ENCODE peak calls at places on chromosomes 4 and X, in six cellular contexts. V is GM23248, U is left lung, B is lower lobe of right lung, P is upper lobe of right lung, Y is MM.1S. Z is an unnamed sample. For H3K27me3 and H3K36me3, the result is how much of the 10 kb centered on the place peaks cover.

GRCh38 chr4:8225704-8226443 is 26.8 kb downstream of the SH3TC1 start:
- DNase-seq in B (no peak), V (no peak), Y (no peak), P (no peak), U (no peak), Z (no peak)

GRCh38 chr4:158861766-158862165 is 92.9 kb downstream of the FNIP2 start:
- DNase-seq in Y (no peak), B (no peak), V (no peak), U (no peak), P (no peak), Z (no peak)

GRCh38 chrX:96770315-96770714 is 85.7 kb downstream of the DIAPH2 start:
- DNase-seq in B (no peak), P (no peak), V (peak), Y (peak), U (no peak), Z (no peak)

GRCh38 chrX:39645059-39645895 is 452.5 kb downstream of the BCOR start:
- DNase-seq in V (peak), U (peak), B (peak), P (no peak), Y (no peak), Z (peak)

GRCh38 chr4:16227462-16227868 is 1.2 kb upstream of the TAPT1 start:
- DNase-seq in B (peak), V (peak), U (peak), P (peak), Y (peak), Z (no peak)

GRCh38 chr4:85092536-85092935 is 126.0 kb upstream of the WDFY3 start:
- DNase-seq in B (no peak), Y (no peak), U (no peak), V (no peak), P (no peak), Z (no peak)

GRCh38 chrX:6203462-6204215 is 25.0 kb downstream of the NLGN4X start:
- DNase-seq in Y (peak), V (no peak), U (no peak), B (no peak), P (no peak), Z (no peak)

GRCh38 chr4:151624606-151625565 is 135.9 kb downstream of the GATB start:
- DNase-seq in U (no peak), Y (no peak), B (no peak), P (peak), V (peak), Z (no peak)

GRCh38 chrX:153648358-153649177 is 1.6 kb downstream of the DUSP9 start:
- DNase-seq in U (peak), Y (no peak), P (no peak), V (no peak), B (peak), Z (no peak)

GRCh38 chr4:86271057-86271456 is 88.8 kb downstream of the MAPK10 start:
- DNase-seq in Y (no peak), V (no peak), U (no peak), B (no peak), P (no peak), Z (no peak)

GRCh38 chr4:152454398-152455011 is 81.4 kb downstream of the FBXW7 start:
- DNase-seq in B (no peak), U (no peak), Y (peak), P (no peak), V (peak), Z (no peak)

GRCh38 chr4:89860971-89861370 is 24.0 kb upstream of the SNCA start:
- DNase-seq in Y (no peak), V (no peak), U (no peak), P (no peak), B (no peak), Z (no peak)

GRCh38 chr4:125481334-125481733 is 166.6 kb downstream of the FAT4 start:
- DNase-seq in V (no peak), U (no peak), Y (no peak), P (no peak), B (no peak), Z (no peak)

GRCh38 chr4:27154706-27155105 is 294.1 kb downstream of the STIM2 start:
- DNase-seq in P (no peak), V (peak), B (no peak), U (no peak), Y (no peak), Z (no peak)

GRCh38 chr4:115292320-115293092 is 179.1 kb upstream of the NDST4 start:
- DNase-seq in Y (no peak), U (no peak), V (no peak), P (no peak), B (no peak), Z (no peak)

GRCh38 chr4:141350122-141350904 is 129.6 kb downstream of the ZNF330 start:
- DNase-seq in P (peak), B (no peak), U (no peak), V (peak), Y (no peak), Z (peak)

GRCh38 chr4:152679414-152680281 is at the start of gene TMEM154:
- DNase-seq in B (peak), U (peak), P (peak), Y (peak), V (peak), Z (peak)

GRCh38 chr4:25915359-25915716 is 1.3 kb downstream of the SMIM20 start:
- DNase-seq in V (no peak), U (no peak), Y (no peak), P (no peak), B (no peak), Z (no peak)

GRCh38 chr4:177246636-177247584 is 62.8 kb upstream of the NEIL3 start:
- DNase-seq in U (no peak), V (peak), Y (no peak), P (no peak), B (no peak), Z (no peak)

GRCh38 chr4:163566257-163566656 is 71.8 kb downstream of the TMA16 start:
- DNase-seq in Y (no peak), U (no peak), V (no peak), B (no peak), P (no peak), Z (no peak)

GRCh38 chr4:152713951-152714705 is 34.3 kb upstream of the TMEM154 start:
- DNase-seq in V (no peak), P (no peak), Y (no peak), U (no peak), B (no peak), Z (no peak)

GRCh38 chrX:13215729-13216128 is 104.1 kb downstream of the ATXN3L start:
- DNase-seq in V (peak), Y (no peak), U (no peak), P (no peak), B (no peak), Z (no peak)

GRCh38 chr4:28287837-28288236 is 1427.2 kb downstream of the STIM2 start:
- DNase-seq in U (no peak), Y (no peak), B (no peak), P (no peak), V (peak), Z (peak)

GRCh38 chr4:5203309-5203708 is 152.0 kb downstream of the STK32B start:
- DNase-seq in U (no peak), Y (no peak), V (peak), P (no peak), B (no peak), Z (no peak)

GRCh38 chr4:128521634-128522253 is 234.1 kb upstream of the PGRMC2 start:
- DNase-seq in B (no peak), Y (no peak), V (peak), U (no peak), P (no peak), Z (no peak)

GRCh38 chr4:104064650-104065577 is 345.1 kb upstream of the TACR3 start:
- DNase-seq in Y (peak), U (peak), V (peak), B (peak), P (peak), Z (peak)

GRCh38 chr4:182560358-182560757 is 317.2 kb downstream of the TENM3 start:
- DNase-seq in V (no peak), Y (no peak), B (no peak), U (no peak), P (no peak), Z (no peak)

GRCh38 chr4:4787421-4787820 is 72.0 kb upstream of the MSX1 start:
- DNase-seq in U (no peak), B (no peak), V (no peak), P (no peak), Y (no peak), Z (no peak)

GRCh38 chr4:11954093-11954492 is 525.4 kb upstream of the HS3ST1 start:
- DNase-seq in U (no peak), B (no peak), V (peak), P (no peak), Y (peak), Z (peak)

GRCh38 chr4:88705805-88706518 is 8.3 kb upstream of the NAP1L5 start:
- DNase-seq in B (no peak), Y (no peak), V (peak), P (no peak), U (no peak), Z (no peak)

DNA sequence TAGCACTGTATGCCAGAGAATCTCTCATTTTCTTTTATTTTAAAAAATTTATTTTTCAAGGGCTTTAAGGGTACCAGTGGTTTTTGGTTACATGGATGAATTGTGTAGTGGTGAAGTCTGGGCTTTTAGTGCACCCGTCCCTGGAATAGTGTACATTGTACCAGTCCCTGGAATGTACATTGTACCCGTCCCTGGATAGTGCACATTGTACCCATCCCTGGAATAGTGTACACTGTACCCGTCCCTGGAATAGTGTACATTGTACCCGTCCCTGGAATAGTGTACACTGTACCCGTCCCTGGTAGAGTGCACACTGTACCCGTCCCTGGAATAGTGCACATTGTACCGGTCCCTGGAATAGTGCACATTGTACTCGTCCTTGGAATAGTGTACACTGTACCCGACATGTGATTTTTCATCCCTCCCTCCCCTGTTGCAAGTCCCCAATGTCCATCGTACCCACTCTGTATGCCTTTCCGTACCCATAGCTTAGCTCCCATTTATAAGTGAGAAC is 56.1 kb upstream of the HELT start:
- DNase-seq in P (no peak), Y (no peak), V (no peak), B (no peak), U (no peak), Z (no peak)
- H3K27me3 ChIP-seq in P (under half), Y (under half), V (under half), B (under half), U (under half), Z (under half)

GRCh38 chr4:1048781-1049590 is 37.6 kb downstream of the FGFRL1 start:
- DNase-seq in U (peak), Y (no peak), V (no peak), P (peak), B (peak), Z (no peak)

GRCh38 chr4:1045193-1045594 is 33.8 kb downstream of the FGFRL1 start:
- DNase-seq in Y (no peak), B (peak), P (peak), V (no peak), U (peak), Z (no peak)

GRCh38 chr4:1045595-1046201 is 34.3 kb downstream of the FGFRL1 start:
- DNase-seq in Y (no peak), V (no peak), U (peak), P (no peak), B (peak), Z (no peak)

GRCh38 chr4:1047976-1048780 is 36.8 kb downstream of the FGFRL1 start:
- DNase-seq in P (peak), B (peak), Y (no peak), V (no peak), U (peak), Z (no peak)

GRCh38 chr4:1047106-1047975 is 35.9 kb downstream of the FGFRL1 start:
- DNase-seq in V (no peak), B (peak), P (peak), U (peak), Y (no peak), Z (no peak)
- H3K4me3 ChIP-seq in V (peak), B (peak), P (peak), U (no peak), Y (peak), Z (no peak)

GRCh38 chrX:53594354-53594753 is 92.2 kb downstream of the HUWE1 start:
- DNase-seq in U (no peak), V (peak), B (no peak), Y (no peak), P (no peak), Z (no peak)

GRCh38 chrX:53598169-53598568 is 88.3 kb downstream of the HUWE1 start:
- DNase-seq in P (no peak), Y (no peak), V (no peak), B (no peak), U (no peak), Z (no peak)

GRCh38 chrX:53599781-53600396 is 86.6 kb downstream of the HUWE1 start:
- DNase-seq in B (no peak), Y (no peak), V (no peak), U (no peak), P (no peak), Z (no peak)

DNA sequence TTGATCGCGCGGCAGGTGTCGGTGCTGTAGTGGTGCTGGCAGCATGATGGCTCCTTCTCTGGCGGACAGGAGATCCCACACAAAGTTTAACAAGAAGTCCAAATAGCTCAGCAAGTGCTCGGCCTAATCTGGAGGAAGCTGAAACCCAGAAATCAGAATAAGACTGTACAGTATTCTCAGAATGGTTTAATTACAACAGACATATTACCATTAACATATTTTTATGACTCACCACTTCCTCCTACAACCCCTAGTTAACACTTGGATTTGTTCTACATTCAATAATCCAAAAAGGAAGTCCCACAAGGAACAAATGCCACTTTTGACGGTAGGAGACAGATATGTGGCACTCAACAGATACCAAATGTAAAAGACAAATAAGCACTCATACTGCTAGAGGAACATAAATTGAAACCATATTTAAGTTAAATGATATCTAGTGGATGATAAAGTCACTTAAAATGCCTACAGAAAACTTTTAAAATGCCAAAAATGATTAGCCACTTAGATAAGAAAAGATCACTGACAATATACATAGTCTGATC is 91.2 kb downstream of the HUWE1 start:
- DNase-seq in U (no peak), B (no peak), P (no peak), Y (no peak), V (peak), Z (no peak)
- H3K36me3 ChIP-seq in U (under half), B (half or more), P (half or more), Y (under half), V (under half), Z (half or more)

DNA sequence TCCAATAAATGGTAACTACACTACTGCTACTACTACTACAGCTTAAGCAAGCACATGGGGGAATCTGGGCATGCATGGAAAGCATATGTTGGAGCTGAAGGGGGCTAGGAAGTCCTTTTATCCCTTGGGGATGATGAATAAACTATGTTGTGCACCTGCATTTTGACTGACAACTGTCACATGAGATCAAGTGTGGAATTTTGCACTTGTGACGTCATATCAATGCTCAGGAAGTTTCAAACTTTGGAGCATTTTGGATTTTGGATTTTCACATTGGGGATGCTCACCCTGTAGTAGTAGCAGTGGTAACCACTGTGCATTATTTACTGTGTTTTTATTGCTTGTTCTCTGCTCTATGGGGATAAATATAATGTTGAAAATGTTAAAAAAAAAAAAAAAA is 100.5 kb upstream of the SMAD1 start:
- DNase-seq in U (no peak), P (no peak), V (no peak), Y (no peak), B (no peak), Z (no peak)
- H3K27me3 ChIP-seq in U (under half), P (under half), V (under half), Y (under half), B (under half), Z (under half)

Z was measured in MG63.